ENCODE peak calls at places on chromosomes 3 and 15, in eight cellular contexts. I is astrocyte of the cerebellum, S is left ventricle myocardium inferior, W is Karpas-422, X is left cardiac atrium, B is small intestine, L is substantia nigra, H is M059J. R is an unnamed sample.

GRCh38 chr3:110413807-110414748 is 657.5 kb upstream of the NECTIN3 start:
- DNase-seq in I (peak; percentile 68), S (no peak), W (no peak), X (no peak), B (no peak), L (no peak), H (peak; percentile 91), R (no peak)

GRCh38 chr3:42117175-42118008 is 26.2 kb downstream of the TRAK1 start:
- DNase-seq in I (no peak), S (peak; percentile 53), W (peak; percentile 53), X (peak; percentile 49), B (peak; percentile 60), L (no peak), H (peak; percentile 85), R (peak; percentile 29)

GRCh38 chr3:80677796-80678195 is 910.0 kb upstream of the ROBO1 start:
- DNase-seq in I (no peak), S (no peak), W (peak; percentile 94), X (no peak), B (no peak), L (no peak), H (peak; percentile 27), R (no peak)

GRCh38 chr15:32903591-32903990 is 185.8 kb downstream of the GREM1 start:
- DNase-seq in I (no peak), S (no peak), W (no peak), X (no peak), B (no peak), L (no peak), H (no peak), R (no peak)

GRCh38 chr15:55250392-55250791 is 39.2 kb downstream of the RAB27A start:
- DNase-seq in I (no peak), S (no peak), W (no peak), X (no peak), B (peak; percentile 84), L (no peak), H (no peak), R (no peak)

GRCh38 chr15:52415628-52416027 is 113.1 kb downstream of the MYO5A start:
- DNase-seq in I (no peak), S (no peak), W (no peak), X (no peak), B (no peak), L (no peak), H (no peak), R (no peak)

GRCh38 chr15:31399544-31400171 is 73.0 kb downstream of the KLF13 start:
- DNase-seq in I (no peak), S (peak; percentile 14), W (no peak), X (no peak), B (no peak), L (no peak), H (peak; percentile 41), R (no peak)

GRCh38 chr3:59366218-59366617 is 316.4 kb upstream of the CFAP20DC start:
- DNase-seq in I (no peak), S (no peak), W (no peak), X (no peak), B (no peak), L (no peak), H (no peak), R (no peak)

GRCh38 chr3:72951259-72951722 is 45.3 kb upstream of the PPP4R2 start:
- DNase-seq in I (no peak), S (no peak), W (no peak), X (no peak), B (no peak), L (no peak), H (peak; percentile 16), R (no peak)

GRCh38 chr3:179473565-179473964 is 22.3 kb upstream of the GNB4 start:
- DNase-seq in I (no peak), S (no peak), W (no peak), X (no peak), B (no peak), L (no peak), H (no peak), R (no peak)

GRCh38 chr3:8584661-8585060 is 59.9 kb downstream of the SSUH2 start:
- DNase-seq in I (no peak), S (no peak), W (no peak), X (no peak), B (no peak), L (no peak), H (no peak), R (no peak)

GRCh38 chr3:65713016-65713415 is 325.7 kb downstream of the MAGI1 start:
- DNase-seq in I (peak; percentile 50), S (no peak), W (no peak), X (no peak), B (no peak), L (no peak), H (peak; percentile 49), R (no peak)

GRCh38 chr3:48962939-48963338 is 27.1 kb upstream of the P4HTM start:
- DNase-seq in I (no peak), S (no peak), W (no peak), X (no peak), B (no peak), L (no peak), H (no peak), R (no peak)

GRCh38 chr15:35728176-35728938 is 182.4 kb upstream of the DPH6 start:
- DNase-seq in I (no peak), S (no peak), W (no peak), X (no peak), B (no peak), L (no peak), H (peak; percentile 89), R (peak; percentile 7)

GRCh38 chr3:134330895-134331810 is 43.1 kb downstream of the AMOTL2 start:
- DNase-seq in I (no peak), S (no peak), W (no peak), X (no peak), B (no peak), L (no peak), H (peak; percentile 84), R (peak; percentile 67)

GRCh38 chr3:115040673-115041286 is 106.3 kb downstream of the ZBTB20 start:
- DNase-seq in I (peak; percentile 40), S (no peak), W (peak; percentile 56), X (peak; percentile 29), B (peak; percentile 44), L (peak; percentile 3), H (peak; percentile 56), R (peak; percentile 33)

GRCh38 chr3:49158108-49158709 is 7.9 kb downstream of the CCDC71 start:
- DNase-seq in I (no peak), S (no peak), W (peak; percentile 80), X (no peak), B (peak; percentile 82), L (no peak), H (peak; percentile 39), R (no peak)

GRCh38 chr15:31197497-31198414 is 96.2 kb upstream of the TRPM1 start:
- DNase-seq in I (no peak), S (peak; percentile 36), W (peak; percentile 83), X (peak; percentile 24), B (no peak), L (no peak), H (peak; percentile 5), R (no peak)

GRCh38 chr3:138049157-138049919 is 39.4 kb downstream of the CLDN18 start:
- DNase-seq in I (peak; percentile 19), S (no peak), W (no peak), X (no peak), B (no peak), L (no peak), H (peak; percentile 35), R (no peak)

GRCh38 chr3:111986800-111987199 is 8.0 kb downstream of the ABHD10 start:
- DNase-seq in I (no peak), S (no peak), W (no peak), X (no peak), B (no peak), L (no peak), H (no peak), R (no peak)

GRCh38 chr3:141901914-141902313 is 25.5 kb downstream of the ATP1B3 start:
- DNase-seq in I (no peak), S (no peak), W (no peak), X (no peak), B (no peak), L (no peak), H (no peak), R (no peak)

GRCh38 chr3:119297169-119297568 is 3.0 kb downstream of the ARHGAP31 start:
- DNase-seq in I (no peak), S (peak; percentile 41), W (no peak), X (peak; percentile 59), B (no peak), L (no peak), H (peak; percentile 57), R (no peak)

GRCh38 chr15:77004189-77004588 is 9.3 kb downstream of the PSTPIP1 start:
- DNase-seq in I (no peak), S (peak; percentile 66), W (peak; percentile 45), X (peak; percentile 70), B (no peak), L (no peak), H (no peak), R (no peak)

GRCh38 chr15:63083541-63083940 is 38.1 kb upstream of the LACTB start:
- DNase-seq in I (no peak), S (no peak), W (no peak), X (no peak), B (no peak), L (no peak), H (no peak), R (no peak)

GRCh38 chr3:8793242-8793641 is 23.8 kb upstream of the OXTR start:
- DNase-seq in I (no peak), S (no peak), W (no peak), X (no peak), B (no peak), L (no peak), H (peak; percentile 88), R (peak; percentile 73)

GRCh38 chr3:166498439-166498838 is 661.2 kb upstream of the BCHE start:
- DNase-seq in I (no peak), S (no peak), W (no peak), X (no peak), B (no peak), L (no peak), H (peak; percentile 18), R (no peak)

GRCh38 chr15:78422571-78423340 is 15.3 kb upstream of the IREB2 start:
- DNase-seq in I (peak; percentile 24), S (peak; percentile 60), W (peak; percentile 86), X (peak; percentile 55), B (peak; percentile 86), L (peak; percentile 54), H (peak; percentile 43), R (peak; percentile 82)

GRCh38 chr3:194673761-194674160 is 1.8 kb upstream of the LSG1 start:
- DNase-seq in I (no peak), S (no peak), W (no peak), X (no peak), B (no peak), L (no peak), H (no peak), R (no peak)

GRCh38 chr3:112127522-112128494 is 5.2 kb downstream of the GCSAM start:
- DNase-seq in I (no peak), S (no peak), W (peak; percentile 72), X (no peak), B (no peak), L (no peak), H (no peak), R (no peak)

GRCh38 chr3:66039590-66039887 is 821 bp upstream of the MAGI1 start:
- DNase-seq in I (no peak), S (peak; percentile 39), W (no peak), X (peak; percentile 77), B (peak; percentile 29), L (peak; percentile 10), H (peak; percentile 37), R (peak; percentile 35)

GRCh38 chr3:133425898-133426297 is 26.0 kb downstream of the BFSP2 start:
- DNase-seq in I (no peak), S (no peak), W (no peak), X (no peak), B (no peak), L (no peak), H (no peak), R (no peak)

GRCh38 chr3:194450341-194450740 is 36.5 kb downstream of the ATP13A3 start:
- DNase-seq in I (no peak), S (no peak), W (no peak), X (no peak), B (no peak), L (no peak), H (no peak), R (no peak)

GRCh38 chr3:43892535-43892934 is 201.8 kb downstream of the ABHD5 start:
- DNase-seq in I (no peak), S (no peak), W (peak; percentile 96), X (no peak), B (no peak), L (no peak), H (no peak), R (no peak)

GRCh38 chr3:49456417-49456816 is 13.7 kb upstream of the DAG1 start:
- DNase-seq in I (no peak), S (no peak), W (no peak), X (no peak), B (no peak), L (no peak), H (peak; percentile 38), R (no peak)

R was measured in A549.